ENCODE peak calls at places on chromosomes 4 and X, in seven cellular contexts. X, A, Z, H, Y, B and N are unnamed samples.
A peak's percentile ranks its signal among the peaks of the same experiment; 100 is the strongest.

GRCh38 chrX:154140206-154140605 is 3.8 kb upstream of the OPN1LW start:
- DNase-seq in X (no peak), A (peak; percentile 18), Z (no peak), H (no peak), Y (no peak), B (no peak), N (no peak)

GRCh38 chr4:186149872-186150271 is 41.5 kb upstream of the CYP4V2 start:
- DNase-seq in X (no peak), A (no peak), Z (no peak), H (peak; percentile 50), Y (no peak), B (no peak), N (no peak)

GRCh38 chr4:38223801-38224236 is 263.6 kb downstream of the PTTG2 start:
- DNase-seq in X (peak; percentile 50), A (no peak), Z (no peak), H (no peak), Y (no peak), B (no peak), N (no peak)

GRCh38 chrX:7235071-7235470 is 87.1 kb upstream of the PUDP start:
- DNase-seq in X (no peak), A (no peak), Z (no peak), H (no peak), Y (no peak), B (no peak), N (no peak)

GRCh38 chr4:70402762-70403161 is 5.0 kb downstream of the OPRPN start:
- DNase-seq in X (no peak), A (no peak), Z (no peak), H (no peak), Y (no peak), B (no peak), N (no peak)

GRCh38 chr4:41455215-41455614 is 82.7 kb upstream of the LIMCH1 start:
- DNase-seq in X (no peak), A (no peak), Z (no peak), H (no peak), Y (peak; percentile 64), B (no peak), N (no peak)

GRCh38 chrX:151801980-151802379 is 67.4 kb downstream of the CNGA2 start:
- DNase-seq in X (no peak), A (no peak), Z (no peak), H (no peak), Y (no peak), B (no peak), N (no peak)

GRCh38 chr4:182861346-182861745 is 55.8 kb downstream of the DCTD start:
- DNase-seq in X (no peak), A (no peak), Z (peak; percentile 43), H (no peak), Y (no peak), B (no peak), N (no peak)